ENCODE peak calls at places on chromosomes 11 and 22, in four cellular contexts. One of them, this sample, is unnamed.

GRCh38 chr11:117458275-117459120 is 130.8 kb downstream of the CEP164 start:
- DNase-seq in PC-9: no peak
- DNase-seq in IMR-90: no peak
- DNase-seq in PC-3: no peak
- DNase-seq in this sample: no peak

GRCh38 chr22:46902998-46903916 is 140.8 kb downstream of the TBC1D22A start:
- DNase-seq in PC-9: no peak
- DNase-seq in IMR-90: no peak
- DNase-seq in PC-3: no peak
- DNase-seq in this sample: no peak

GRCh38 chr11:68251770-68252169 is 20.0 kb downstream of the C11orf24 start:
- DNase-seq in PC-9: no peak
- DNase-seq in IMR-90: no peak
- DNase-seq in PC-3: no peak
- DNase-seq in this sample: no peak

GRCh38 chr11:124602193-124602592 is 9.0 kb upstream of the PANX3 start:
- DNase-seq in PC-9: no peak
- DNase-seq in IMR-90: peak; percentile 54
- DNase-seq in PC-3: peak; percentile 92
- DNase-seq in this sample: no peak

GRCh38 chr11:34192481-34193401 is 87.3 kb downstream of the NAT10 start:
- DNase-seq in PC-9: peak; percentile 83
- DNase-seq in IMR-90: peak; percentile 93
- DNase-seq in PC-3: peak; percentile 91
- DNase-seq in this sample: peak; percentile 44

GRCh38 chr11:22787565-22788162 is 41.9 kb downstream of the SVIP start:
- DNase-seq in PC-9: peak; percentile 12
- DNase-seq in IMR-90: peak; percentile 56
- DNase-seq in PC-3: peak; percentile 53
- DNase-seq in this sample: peak; percentile 69

GRCh38 chr22:38132794-38133193 is 22.3 kb upstream of the BAIAP2L2 start:
- DNase-seq in PC-9: no peak
- DNase-seq in IMR-90: no peak
- DNase-seq in PC-3: no peak
- DNase-seq in this sample: no peak

GRCh38 chr11:93000511-93001476 is 31.3 kb downstream of the MTNR1B start:
- DNase-seq in PC-9: peak; percentile 33
- DNase-seq in IMR-90: peak; percentile 95
- DNase-seq in PC-3: peak; percentile 70
- DNase-seq in this sample: no peak

GRCh38 chr11:16226245-16226644 is 130.1 kb downstream of the SOX6 start:
- DNase-seq in PC-9: peak; percentile 15
- DNase-seq in IMR-90: peak; percentile 67
- DNase-seq in PC-3: peak; percentile 23
- DNase-seq in this sample: peak; percentile 81

GRCh38 chr11:112610996-112611795 is 350.0 kb upstream of the NCAM1 start:
- DNase-seq in PC-9: no peak
- DNase-seq in IMR-90: no peak
- DNase-seq in PC-3: no peak
- DNase-seq in this sample: no peak

GRCh38 chr22:26529345-26529744 is 17.1 kb upstream of the TFIP11 start:
- DNase-seq in PC-9: no peak
- DNase-seq in IMR-90: no peak
- DNase-seq in PC-3: peak; percentile 46
- DNase-seq in this sample: no peak

GRCh38 chr11:12248330-12248729 is 129.0 kb upstream of the PARVA start:
- DNase-seq in PC-9: peak; percentile 88
- DNase-seq in IMR-90: peak; percentile 57
- DNase-seq in PC-3: peak; percentile 96
- DNase-seq in this sample: peak; percentile 91

GRCh38 chr11:19071255-19071654 is 10.7 kb upstream of the MRGPRX2 start:
- DNase-seq in PC-9: peak; percentile 65
- DNase-seq in IMR-90: peak; percentile 82
- DNase-seq in PC-3: peak; percentile 87
- DNase-seq in this sample: peak; percentile 92

GRCh38 chr11:129167315-129167714 is 24.8 kb downstream of the ARHGAP32 start:
- DNase-seq in PC-9: no peak
- DNase-seq in IMR-90: peak; percentile 9
- DNase-seq in PC-3: peak; percentile 65
- DNase-seq in this sample: no peak

GRCh38 chr11:15826826-15827225 is 529.5 kb downstream of the SOX6 start:
- DNase-seq in PC-9: peak; percentile 45
- DNase-seq in IMR-90: no peak
- DNase-seq in PC-3: no peak
- DNase-seq in this sample: peak; percentile 56

GRCh38 chr11:79155237-79155636 is 285.6 kb downstream of the TENM4 start:
- DNase-seq in PC-9: no peak
- DNase-seq in IMR-90: no peak
- DNase-seq in PC-3: no peak
- DNase-seq in this sample: no peak

GRCh38 chr11:124409906-124410305 is 11.1 kb upstream of the OR8B3 start:
- DNase-seq in PC-9: no peak
- DNase-seq in IMR-90: no peak
- DNase-seq in PC-3: no peak
- DNase-seq in this sample: no peak

GRCh38 chr22:39300198-39300830 is 19.1 kb downstream of the RPL3 start:
- DNase-seq in PC-9: peak; percentile 71
- DNase-seq in IMR-90: no peak
- DNase-seq in PC-3: no peak
- DNase-seq in this sample: no peak

GRCh38 chr11:64642876-64643257 is 51.8 kb downstream of the SLC22A12 start:
- DNase-seq in PC-9: no peak
- DNase-seq in IMR-90: no peak
- DNase-seq in PC-3: no peak
- DNase-seq in this sample: no peak

GRCh38 chr11:86388198-86388597 is 13.5 kb downstream of the CCDC81 start:
- DNase-seq in PC-9: no peak
- DNase-seq in IMR-90: no peak
- DNase-seq in PC-3: no peak
- DNase-seq in this sample: peak; percentile 16

GRCh38 chr22:27278986-27279385 is 522.6 kb downstream of the MN1 start:
- DNase-seq in PC-9: no peak
- DNase-seq in IMR-90: no peak
- DNase-seq in PC-3: peak; percentile 16
- DNase-seq in this sample: no peak

GRCh38 chr22:31090217-31091085 is 9.3 kb downstream of the SMTN start:
- DNase-seq in PC-9: no peak
- DNase-seq in IMR-90: no peak
- DNase-seq in PC-3: no peak
- DNase-seq in this sample: no peak

GRCh38 chr11:27913650-27914049 is 194.3 kb downstream of the KIF18A start:
- DNase-seq in PC-9: no peak
- DNase-seq in IMR-90: peak; percentile 85
- DNase-seq in PC-3: peak; percentile 23
- DNase-seq in this sample: no peak

GRCh38 chr22:35649636-35650250 is 1.5 kb downstream of the APOL6 start:
- DNase-seq in PC-9: no peak
- DNase-seq in IMR-90: no peak
- DNase-seq in PC-3: no peak
- DNase-seq in this sample: no peak

GRCh38 chr11:106304274-106304673 is 226.8 kb downstream of the AASDHPPT start:
- DNase-seq in PC-9: no peak
- DNase-seq in IMR-90: peak; percentile 66
- DNase-seq in PC-3: no peak
- DNase-seq in this sample: no peak

GRCh38 chr11:5690736-5691135 is 1.1 kb downstream of the TRIM22 start:
- DNase-seq in PC-9: no peak
- DNase-seq in IMR-90: peak; percentile 13
- DNase-seq in PC-3: no peak
- DNase-seq in this sample: no peak

GRCh38 chr11:110077318-110077717 is 15.9 kb upstream of the ZC3H12C start:
- DNase-seq in PC-9: no peak
- DNase-seq in IMR-90: no peak
- DNase-seq in PC-3: no peak
- DNase-seq in this sample: no peak
- H2AFZ ChIP-seq in PC-9: no peak overlapping the region
- H2AFZ ChIP-seq in IMR-90: no peak overlapping the region
- H2AFZ ChIP-seq in PC-3: no peak overlapping the region
- H2AFZ ChIP-seq in this sample: no peak overlapping the region

GRCh38 chr22:28976588-28976987 is 85.0 kb downstream of the C22orf31 start:
- DNase-seq in PC-9: no peak
- DNase-seq in IMR-90: peak; percentile 88
- DNase-seq in PC-3: peak; percentile 74
- DNase-seq in this sample: no peak
- H3K4me3 ChIP-seq in PC-9: no peak overlapping the region
- H3K4me3 ChIP-seq in IMR-90: no peak overlapping the region
- H3K4me3 ChIP-seq in PC-3: no peak overlapping the region
- H3K4me3 ChIP-seq in this sample: no peak overlapping the region

GRCh38 chr11:58741127-58741526 is 9.4 kb upstream of the GLYAT start:
- DNase-seq in PC-9: no peak
- DNase-seq in IMR-90: no peak
- DNase-seq in PC-3: no peak
- DNase-seq in this sample: no peak
- H3K9me3 ChIP-seq in PC-9: peaks cover 3% of the 10 kb centered on the region
- H3K9me3 ChIP-seq in IMR-90: no peaks in the 10 kb centered on the region
- H3K9me3 ChIP-seq in PC-3: peaks cover 9% of the 10 kb centered on the region
- H3K9me3 ChIP-seq in this sample: no peaks in the 10 kb centered on the region

GRCh38 chr11:62466444-62466843 is 47.6 kb downstream of the SCGB1A1 start:
- DNase-seq in PC-9: no peak
- DNase-seq in IMR-90: no peak
- DNase-seq in PC-3: no peak
- DNase-seq in this sample: no peak

GRCh38 chr11:62468577-62468976 is 49.7 kb downstream of the SCGB1A1 start:
- DNase-seq in PC-9: no peak
- DNase-seq in IMR-90: no peak
- DNase-seq in PC-3: no peak
- DNase-seq in this sample: no peak

GRCh38 chr11:62472063-62472884 is 53.4 kb downstream of the SCGB1A1 start:
- DNase-seq in PC-9: peak; percentile 68
- DNase-seq in IMR-90: peak; percentile 59
- DNase-seq in PC-3: peak; percentile 92
- DNase-seq in this sample: peak; percentile 68

GRCh38 chr11:62471603-62472002 is 52.8 kb downstream of the SCGB1A1 start:
- DNase-seq in PC-9: no peak
- DNase-seq in IMR-90: no peak
- DNase-seq in PC-3: no peak
- DNase-seq in this sample: no peak
- H2AFZ ChIP-seq in PC-9: no peak overlapping the region
- H2AFZ ChIP-seq in IMR-90: no peak overlapping the region
- H2AFZ ChIP-seq in PC-3: no peak overlapping the region
- H2AFZ ChIP-seq in this sample: no peak overlapping the region

GRCh38 chr11:36079911-36080310 is 136.0 kb downstream of the LDLRAD3 start:
- DNase-seq in PC-9: no peak
- DNase-seq in IMR-90: no peak
- DNase-seq in PC-3: no peak
- DNase-seq in this sample: no peak
- H3K4me3 ChIP-seq in PC-9: no peak overlapping the region
- H3K4me3 ChIP-seq in IMR-90: no peak overlapping the region
- H3K4me3 ChIP-seq in PC-3: no peak overlapping the region
- H3K4me3 ChIP-seq in this sample: no peak overlapping the region

GRCh38 chr11:17368551-17368950 is 17.0 kb downstream of the NCR3LG1 start:
- DNase-seq in PC-9: no peak
- DNase-seq in IMR-90: no peak
- DNase-seq in PC-3: no peak
- DNase-seq in this sample: no peak
- H3K9me3 ChIP-seq in PC-9: peaks cover 35% of the 10 kb centered on the region
- H3K9me3 ChIP-seq in IMR-90: peaks cover 44% of the 10 kb centered on the region
- H3K9me3 ChIP-seq in PC-3: peaks cover 23% of the 10 kb centered on the region
- H3K9me3 ChIP-seq in this sample: peaks cover 15% of the 10 kb centered on the region

GRCh38 chr11:36793542-36793926 is 195.5 kb upstream of the RAG2 start:
- DNase-seq in PC-9: no peak
- DNase-seq in IMR-90: no peak
- DNase-seq in PC-3: peak; percentile 17
- DNase-seq in this sample: peak; percentile 19
- H2AFZ ChIP-seq in PC-9: peak overlapping the region; percentile 19
- H2AFZ ChIP-seq in IMR-90: no peak overlapping the region
- H2AFZ ChIP-seq in PC-3: no peak overlapping the region
- H2AFZ ChIP-seq in this sample: peak overlapping the region; percentile 57